ENCODE peak calls at places on chromosomes 12 and 14, in six cellular contexts. One of them, this sample, is unnamed.

GRCh38 chr14:72558721-72559120 is 335.2 kb downstream of the DPF3 start:
- DNase-seq in tibial artery: no peak
- DNase-seq in head of caudate nucleus: peak; percentile 63
- DNase-seq in caudate nucleus: no peak
- DNase-seq in stimulated activated CD4-positive, alpha-beta T cell treated with anti-CD3 and anti-CD28 coated beads, Interleukin-15, amount 100 ng/mL, for 1 hour: no peak
- DNase-seq in Right ventricle myocardium inferior: no peak
- DNase-seq in this sample: peak; percentile 74

GRCh38 chr12:130658561-130658960 is 57.5 kb downstream of the RIMBP2 start:
- DNase-seq in head of caudate nucleus: no peak
- DNase-seq in Right ventricle myocardium inferior: no peak
- DNase-seq in tibial artery: no peak
- DNase-seq in caudate nucleus: no peak
- DNase-seq in stimulated activated CD4-positive, alpha-beta T cell treated with anti-CD3 and anti-CD28 coated beads, Interleukin-15, amount 100 ng/mL, for 1 hour: no peak
- DNase-seq in this sample: no peak

GRCh38 chr12:59077153-59077930 is 157.0 kb upstream of the LRIG3 start:
- DNase-seq in stimulated activated CD4-positive, alpha-beta T cell treated with anti-CD3 and anti-CD28 coated beads, Interleukin-15, amount 100 ng/mL, for 1 hour: no peak
- DNase-seq in caudate nucleus: no peak
- DNase-seq in Right ventricle myocardium inferior: no peak
- DNase-seq in head of caudate nucleus: no peak
- DNase-seq in tibial artery: no peak
- DNase-seq in this sample: no peak

GRCh38 chr14:74948228-74949175 is 6.9 kb downstream of the PGF start:
- DNase-seq in head of caudate nucleus: no peak
- DNase-seq in tibial artery: no peak
- DNase-seq in stimulated activated CD4-positive, alpha-beta T cell treated with anti-CD3 and anti-CD28 coated beads, Interleukin-15, amount 100 ng/mL, for 1 hour: no peak
- DNase-seq in Right ventricle myocardium inferior: no peak
- DNase-seq in caudate nucleus: no peak
- DNase-seq in this sample: no peak

GRCh38 chr14:91284791-91285548 is 40.5 kb upstream of the GPR68 start:
- DNase-seq in caudate nucleus: no peak
- DNase-seq in tibial artery: no peak
- DNase-seq in stimulated activated CD4-positive, alpha-beta T cell treated with anti-CD3 and anti-CD28 coated beads, Interleukin-15, amount 100 ng/mL, for 1 hour: no peak
- DNase-seq in head of caudate nucleus: no peak
- DNase-seq in Right ventricle myocardium inferior: no peak
- DNase-seq in this sample: no peak

GRCh38 chr12:102876883-102877282 is 40.2 kb downstream of the PAH start:
- DNase-seq in tibial artery: no peak
- DNase-seq in caudate nucleus: no peak
- DNase-seq in head of caudate nucleus: no peak
- DNase-seq in Right ventricle myocardium inferior: no peak
- DNase-seq in stimulated activated CD4-positive, alpha-beta T cell treated with anti-CD3 and anti-CD28 coated beads, Interleukin-15, amount 100 ng/mL, for 1 hour: no peak
- DNase-seq in this sample: no peak

GRCh38 chr14:99792551-99793212 is 531 bp upstream of the EML1 start:
- DNase-seq in tibial artery: peak; percentile 74
- DNase-seq in caudate nucleus: no peak
- DNase-seq in Right ventricle myocardium inferior: no peak
- DNase-seq in head of caudate nucleus: peak; percentile 64
- DNase-seq in stimulated activated CD4-positive, alpha-beta T cell treated with anti-CD3 and anti-CD28 coated beads, Interleukin-15, amount 100 ng/mL, for 1 hour: no peak
- DNase-seq in this sample: peak; percentile 25

GRCh38 chr12:76078748-76079147 is 5.7 kb downstream of the NAP1L1 start:
- DNase-seq in tibial artery: no peak
- DNase-seq in Right ventricle myocardium inferior: no peak
- DNase-seq in caudate nucleus: no peak
- DNase-seq in stimulated activated CD4-positive, alpha-beta T cell treated with anti-CD3 and anti-CD28 coated beads, Interleukin-15, amount 100 ng/mL, for 1 hour: no peak
- DNase-seq in head of caudate nucleus: no peak
- DNase-seq in this sample: no peak

GRCh38 chr14:61460853-61461611 is 139.7 kb downstream of the PRKCH start:
- DNase-seq in stimulated activated CD4-positive, alpha-beta T cell treated with anti-CD3 and anti-CD28 coated beads, Interleukin-15, amount 100 ng/mL, for 1 hour: no peak
- DNase-seq in tibial artery: no peak
- DNase-seq in caudate nucleus: no peak
- DNase-seq in Right ventricle myocardium inferior: no peak
- DNase-seq in head of caudate nucleus: peak; percentile 34
- DNase-seq in this sample: peak; percentile 45

GRCh38 chr14:76919811-76920571 is 93.8 kb downstream of the LRRC74A start:
- DNase-seq in head of caudate nucleus: peak; percentile 72
- DNase-seq in caudate nucleus: no peak
- DNase-seq in stimulated activated CD4-positive, alpha-beta T cell treated with anti-CD3 and anti-CD28 coated beads, Interleukin-15, amount 100 ng/mL, for 1 hour: no peak
- DNase-seq in Right ventricle myocardium inferior: peak; percentile 72
- DNase-seq in tibial artery: peak; percentile 74
- DNase-seq in this sample: peak; percentile 70

GRCh38 chr12:13373131-13373530 is 176.6 kb downstream of the EMP1 start:
- DNase-seq in caudate nucleus: no peak
- DNase-seq in tibial artery: no peak
- DNase-seq in Right ventricle myocardium inferior: no peak
- DNase-seq in stimulated activated CD4-positive, alpha-beta T cell treated with anti-CD3 and anti-CD28 coated beads, Interleukin-15, amount 100 ng/mL, for 1 hour: no peak
- DNase-seq in head of caudate nucleus: no peak
- DNase-seq in this sample: no peak

GRCh38 chr12:54337280-54337842 is 12.4 kb downstream of the COPZ1 start:
- DNase-seq in Right ventricle myocardium inferior: no peak
- DNase-seq in head of caudate nucleus: peak; percentile 59
- DNase-seq in caudate nucleus: no peak
- DNase-seq in tibial artery: no peak
- DNase-seq in stimulated activated CD4-positive, alpha-beta T cell treated with anti-CD3 and anti-CD28 coated beads, Interleukin-15, amount 100 ng/mL, for 1 hour: no peak
- DNase-seq in this sample: no peak

GRCh38 chr14:104135121-104135903 is 3.1 kb upstream of the KIF26A start:
- DNase-seq in Right ventricle myocardium inferior: peak; percentile 45
- DNase-seq in head of caudate nucleus: no peak
- DNase-seq in caudate nucleus: no peak
- DNase-seq in stimulated activated CD4-positive, alpha-beta T cell treated with anti-CD3 and anti-CD28 coated beads, Interleukin-15, amount 100 ng/mL, for 1 hour: no peak
- DNase-seq in tibial artery: peak; percentile 54
- DNase-seq in this sample: peak; percentile 34

GRCh38 chr14:46300765-46301164 is 350.8 kb downstream of the RPL10L start:
- DNase-seq in tibial artery: no peak
- DNase-seq in head of caudate nucleus: no peak
- DNase-seq in caudate nucleus: no peak
- DNase-seq in Right ventricle myocardium inferior: no peak
- DNase-seq in stimulated activated CD4-positive, alpha-beta T cell treated with anti-CD3 and anti-CD28 coated beads, Interleukin-15, amount 100 ng/mL, for 1 hour: no peak
- DNase-seq in this sample: no peak

GRCh38 chr12:24913130-24913529 is 35.8 kb downstream of the BCAT1 start:
- DNase-seq in tibial artery: no peak
- DNase-seq in stimulated activated CD4-positive, alpha-beta T cell treated with anti-CD3 and anti-CD28 coated beads, Interleukin-15, amount 100 ng/mL, for 1 hour: no peak
- DNase-seq in caudate nucleus: no peak
- DNase-seq in head of caudate nucleus: no peak
- DNase-seq in Right ventricle myocardium inferior: no peak
- DNase-seq in this sample: no peak

GRCh38 chr12:85322715-85323114 is 42.7 kb downstream of the ALX1 start:
- DNase-seq in caudate nucleus: no peak
- DNase-seq in stimulated activated CD4-positive, alpha-beta T cell treated with anti-CD3 and anti-CD28 coated beads, Interleukin-15, amount 100 ng/mL, for 1 hour: no peak
- DNase-seq in tibial artery: no peak
- DNase-seq in head of caudate nucleus: no peak
- DNase-seq in Right ventricle myocardium inferior: no peak
- DNase-seq in this sample: peak; percentile 10

GRCh38 chr14:40199101-40199500 is 766.9 kb upstream of the FBXO33 start:
- DNase-seq in caudate nucleus: no peak
- DNase-seq in head of caudate nucleus: no peak
- DNase-seq in stimulated activated CD4-positive, alpha-beta T cell treated with anti-CD3 and anti-CD28 coated beads, Interleukin-15, amount 100 ng/mL, for 1 hour: no peak
- DNase-seq in Right ventricle myocardium inferior: no peak
- DNase-seq in tibial artery: no peak
- DNase-seq in this sample: no peak

GRCh38 chr12:111166779-111167540 is 201.9 kb downstream of the PHETA1 start:
- DNase-seq in caudate nucleus: no peak
- DNase-seq in stimulated activated CD4-positive, alpha-beta T cell treated with anti-CD3 and anti-CD28 coated beads, Interleukin-15, amount 100 ng/mL, for 1 hour: no peak
- DNase-seq in tibial artery: no peak
- DNase-seq in Right ventricle myocardium inferior: peak; percentile 79
- DNase-seq in head of caudate nucleus: peak; percentile 51
- DNase-seq in this sample: no peak

GRCh38 chr14:77124345-77125274 is 17.0 kb downstream of the ZDHHC22 start:
- DNase-seq in stimulated activated CD4-positive, alpha-beta T cell treated with anti-CD3 and anti-CD28 coated beads, Interleukin-15, amount 100 ng/mL, for 1 hour: peak; percentile 38
- DNase-seq in head of caudate nucleus: peak; percentile 85
- DNase-seq in Right ventricle myocardium inferior: peak; percentile 82
- DNase-seq in tibial artery: no peak
- DNase-seq in caudate nucleus: peak; percentile 73
- DNase-seq in this sample: peak; percentile 32

GRCh38 chr12:57012600-57013465 is 3.5 kb downstream of the TAC3 start:
- DNase-seq in Right ventricle myocardium inferior: no peak
- DNase-seq in tibial artery: no peak
- DNase-seq in caudate nucleus: no peak
- DNase-seq in stimulated activated CD4-positive, alpha-beta T cell treated with anti-CD3 and anti-CD28 coated beads, Interleukin-15, amount 100 ng/mL, for 1 hour: no peak
- DNase-seq in head of caudate nucleus: no peak
- DNase-seq in this sample: no peak

GRCh38 chr14:58491593-58491992 is 64.1 kb downstream of the KIAA0586 start:
- DNase-seq in caudate nucleus: no peak
- DNase-seq in stimulated activated CD4-positive, alpha-beta T cell treated with anti-CD3 and anti-CD28 coated beads, Interleukin-15, amount 100 ng/mL, for 1 hour: no peak
- DNase-seq in tibial artery: no peak
- DNase-seq in Right ventricle myocardium inferior: no peak
- DNase-seq in head of caudate nucleus: no peak
- DNase-seq in this sample: peak; percentile 64

GRCh38 chr12:103561174-103561573 is 25.9 kb upstream of the STAB2 start:
- DNase-seq in head of caudate nucleus: no peak
- DNase-seq in caudate nucleus: no peak
- DNase-seq in Right ventricle myocardium inferior: no peak
- DNase-seq in stimulated activated CD4-positive, alpha-beta T cell treated with anti-CD3 and anti-CD28 coated beads, Interleukin-15, amount 100 ng/mL, for 1 hour: no peak
- DNase-seq in tibial artery: no peak
- DNase-seq in this sample: peak; percentile 33

GRCh38 chr14:90554341-90554740 is 157.5 kb downstream of the CALM1 start:
- DNase-seq in head of caudate nucleus: peak; percentile 96
- DNase-seq in tibial artery: peak; percentile 91
- DNase-seq in stimulated activated CD4-positive, alpha-beta T cell treated with anti-CD3 and anti-CD28 coated beads, Interleukin-15, amount 100 ng/mL, for 1 hour: no peak
- DNase-seq in caudate nucleus: peak; percentile 84
- DNase-seq in Right ventricle myocardium inferior: no peak
- DNase-seq in this sample: no peak

GRCh38 chr12:56087220-56087619 is 7.3 kb downstream of the ERBB3 start:
- DNase-seq in stimulated activated CD4-positive, alpha-beta T cell treated with anti-CD3 and anti-CD28 coated beads, Interleukin-15, amount 100 ng/mL, for 1 hour: no peak
- DNase-seq in head of caudate nucleus: peak; percentile 45
- DNase-seq in tibial artery: no peak
- DNase-seq in caudate nucleus: no peak
- DNase-seq in Right ventricle myocardium inferior: peak; percentile 89
- DNase-seq in this sample: no peak

GRCh38 chr14:64506751-64507150 is 2.2 kb downstream of the ZBTB1 start:
- DNase-seq in head of caudate nucleus: no peak
- DNase-seq in tibial artery: no peak
- DNase-seq in stimulated activated CD4-positive, alpha-beta T cell treated with anti-CD3 and anti-CD28 coated beads, Interleukin-15, amount 100 ng/mL, for 1 hour: no peak
- DNase-seq in caudate nucleus: no peak
- DNase-seq in Right ventricle myocardium inferior: no peak
- DNase-seq in this sample: no peak

GRCh38 chr12:75427491-75427890 is 36.6 kb downstream of the GLIPR1L2 start:
- DNase-seq in Right ventricle myocardium inferior: no peak
- DNase-seq in head of caudate nucleus: no peak
- DNase-seq in stimulated activated CD4-positive, alpha-beta T cell treated with anti-CD3 and anti-CD28 coated beads, Interleukin-15, amount 100 ng/mL, for 1 hour: no peak
- DNase-seq in caudate nucleus: no peak
- DNase-seq in tibial artery: no peak
- DNase-seq in this sample: no peak

GRCh38 chr14:98195256-98195655 is 1076.7 kb downstream of the BCL11B start:
- DNase-seq in tibial artery: no peak
- DNase-seq in Right ventricle myocardium inferior: no peak
- DNase-seq in head of caudate nucleus: no peak
- DNase-seq in caudate nucleus: no peak
- DNase-seq in stimulated activated CD4-positive, alpha-beta T cell treated with anti-CD3 and anti-CD28 coated beads, Interleukin-15, amount 100 ng/mL, for 1 hour: no peak
- DNase-seq in this sample: no peak

GRCh38 chr12:76085159-76085868 is 829 bp upstream of the NAP1L1 start:
- DNase-seq in tibial artery: no peak
- DNase-seq in stimulated activated CD4-positive, alpha-beta T cell treated with anti-CD3 and anti-CD28 coated beads, Interleukin-15, amount 100 ng/mL, for 1 hour: no peak
- DNase-seq in caudate nucleus: peak; percentile 85
- DNase-seq in head of caudate nucleus: peak; percentile 44
- DNase-seq in Right ventricle myocardium inferior: no peak
- DNase-seq in this sample: peak; percentile 77

GRCh38 chr14:91061309-91061887 is 957 bp upstream of the RPS6KA5 start:
- DNase-seq in stimulated activated CD4-positive, alpha-beta T cell treated with anti-CD3 and anti-CD28 coated beads, Interleukin-15, amount 100 ng/mL, for 1 hour: no peak
- DNase-seq in caudate nucleus: no peak
- DNase-seq in Right ventricle myocardium inferior: no peak
- DNase-seq in tibial artery: no peak
- DNase-seq in head of caudate nucleus: no peak
- DNase-seq in this sample: no peak

GRCh38 chr12:124698211-124698997 is 131.0 kb upstream of the NCOR2 start:
- DNase-seq in caudate nucleus: peak; percentile 61
- DNase-seq in stimulated activated CD4-positive, alpha-beta T cell treated with anti-CD3 and anti-CD28 coated beads, Interleukin-15, amount 100 ng/mL, for 1 hour: no peak
- DNase-seq in head of caudate nucleus: peak; percentile 83
- DNase-seq in tibial artery: no peak
- DNase-seq in Right ventricle myocardium inferior: no peak
- DNase-seq in this sample: no peak

GRCh38 chr12:14843425-14843887 is at the start of gene ART4:
- DNase-seq in stimulated activated CD4-positive, alpha-beta T cell treated with anti-CD3 and anti-CD28 coated beads, Interleukin-15, amount 100 ng/mL, for 1 hour: no peak
- DNase-seq in tibial artery: no peak
- DNase-seq in Right ventricle myocardium inferior: no peak
- DNase-seq in caudate nucleus: no peak
- DNase-seq in head of caudate nucleus: no peak
- DNase-seq in this sample: no peak

GRCh38 chr14:103628684-103629502 is at the start of gene KLC1:
- DNase-seq in tibial artery: peak; percentile 92
- DNase-seq in Right ventricle myocardium inferior: peak; percentile 93
- DNase-seq in head of caudate nucleus: peak; percentile 95
- DNase-seq in stimulated activated CD4-positive, alpha-beta T cell treated with anti-CD3 and anti-CD28 coated beads, Interleukin-15, amount 100 ng/mL, for 1 hour: peak; percentile 88
- DNase-seq in caudate nucleus: peak; percentile 70
- DNase-seq in this sample: peak; percentile 70

GRCh38 chr12:80761818-80762217 is 45.1 kb downstream of the MYF5 start:
- DNase-seq in Right ventricle myocardium inferior: no peak
- DNase-seq in tibial artery: no peak
- DNase-seq in stimulated activated CD4-positive, alpha-beta T cell treated with anti-CD3 and anti-CD28 coated beads, Interleukin-15, amount 100 ng/mL, for 1 hour: no peak
- DNase-seq in caudate nucleus: no peak
- DNase-seq in head of caudate nucleus: no peak
- DNase-seq in this sample: peak; percentile 67

GRCh38 chr12:19402211-19402610 is 37.1 kb upstream of the AEBP2 start:
- DNase-seq in Right ventricle myocardium inferior: no peak
- DNase-seq in head of caudate nucleus: no peak
- DNase-seq in caudate nucleus: no peak
- DNase-seq in stimulated activated CD4-positive, alpha-beta T cell treated with anti-CD3 and anti-CD28 coated beads, Interleukin-15, amount 100 ng/mL, for 1 hour: no peak
- DNase-seq in tibial artery: no peak
- DNase-seq in this sample: no peak

GRCh38 chr14:49863483-49864262 is 11.1 kb upstream of the NEMF start:
- DNase-seq in head of caudate nucleus: no peak
- DNase-seq in stimulated activated CD4-positive, alpha-beta T cell treated with anti-CD3 and anti-CD28 coated beads, Interleukin-15, amount 100 ng/mL, for 1 hour: no peak
- DNase-seq in tibial artery: no peak
- DNase-seq in caudate nucleus: no peak
- DNase-seq in Right ventricle myocardium inferior: no peak
- DNase-seq in this sample: no peak

GRCh38 chr12:48924617-48925217 is 575 bp downstream of the FKBP11 start:
- DNase-seq in caudate nucleus: no peak
- DNase-seq in head of caudate nucleus: peak; percentile 60
- DNase-seq in stimulated activated CD4-positive, alpha-beta T cell treated with anti-CD3 and anti-CD28 coated beads, Interleukin-15, amount 100 ng/mL, for 1 hour: peak; percentile 63
- DNase-seq in Right ventricle myocardium inferior: peak; percentile 75
- DNase-seq in tibial artery: no peak
- DNase-seq in this sample: peak; percentile 56

GRCh38 chr14:24458736-24459135 is 16.2 kb upstream of the SDR39U1 start:
- DNase-seq in caudate nucleus: no peak
- DNase-seq in Right ventricle myocardium inferior: no peak
- DNase-seq in tibial artery: no peak
- DNase-seq in head of caudate nucleus: no peak
- DNase-seq in stimulated activated CD4-positive, alpha-beta T cell treated with anti-CD3 and anti-CD28 coated beads, Interleukin-15, amount 100 ng/mL, for 1 hour: no peak
- DNase-seq in this sample: no peak

GRCh38 chr14:61832783-61833182 is 70.6 kb downstream of the SNAPC1 start:
- DNase-seq in Right ventricle myocardium inferior: no peak
- DNase-seq in caudate nucleus: no peak
- DNase-seq in stimulated activated CD4-positive, alpha-beta T cell treated with anti-CD3 and anti-CD28 coated beads, Interleukin-15, amount 100 ng/mL, for 1 hour: no peak
- DNase-seq in tibial artery: no peak
- DNase-seq in head of caudate nucleus: no peak
- DNase-seq in this sample: no peak

GRCh38 chr14:72332054-72332453 is 399.8 kb downstream of the RGS6 start:
- DNase-seq in tibial artery: no peak
- DNase-seq in Right ventricle myocardium inferior: no peak
- DNase-seq in caudate nucleus: no peak
- DNase-seq in stimulated activated CD4-positive, alpha-beta T cell treated with anti-CD3 and anti-CD28 coated beads, Interleukin-15, amount 100 ng/mL, for 1 hour: no peak
- DNase-seq in head of caudate nucleus: no peak
- DNase-seq in this sample: no peak

This sample was measured in iris pigment epithelial cell.